ENCODE peak calls at places on chromosome 10, in seven cellular contexts. Q is fibroblast of the conjunctiva, J is adipocyte, K is cardiac muscle cell, N is T follicular helper cell, G is head of caudate nucleus, D is H1. C is an unnamed sample.

GRCh38 chr10:31963598-31963980 is 35.0 kb upstream of the ARHGAP12 start:
- DNase-seq in Q (no peak), G (no peak), J (no peak), K (no peak), N (no peak), D (no peak), C (no peak)

GRCh38 chr10:25363638-25364037 is 188.8 kb downstream of the GPR158 start:
- DNase-seq in G (no peak), D (no peak), J (no peak), Q (no peak), N (no peak), K (no peak), C (no peak)

GRCh38 chr10:93420091-93420490 is 62.0 kb downstream of the MYOF start:
- DNase-seq in Q (peak), N (no peak), J (no peak), D (no peak), K (no peak), G (no peak), C (no peak)

GRCh38 chr10:130963786-130964522 is 347.6 kb downstream of the TCERG1L start:
- DNase-seq in J (no peak), N (no peak), G (no peak), D (no peak), Q (no peak), K (no peak), C (no peak)

GRCh38 chr10:29202541-29202940 is 86.3 kb upstream of the LYZL1 start:
- DNase-seq in K (no peak), J (no peak), N (no peak), G (no peak), D (no peak), Q (no peak), C (no peak)

GRCh38 chr10:127600479-127600878 is 51.4 kb downstream of the NPS start:
- DNase-seq in D (no peak), N (no peak), Q (no peak), G (no peak), J (no peak), K (no peak), C (peak)

GRCh38 chr10:80322711-80323110 is 33.3 kb upstream of the MAT1A start:
- DNase-seq in G (no peak), K (no peak), Q (no peak), D (no peak), N (no peak), J (no peak), C (no peak)

GRCh38 chr10:116278832-116279231 is 5.8 kb upstream of the GFRA1 start:
- DNase-seq in Q (peak), K (no peak), G (no peak), D (no peak), J (peak), N (no peak), C (no peak)

GRCh38 chr10:113709221-113709838 is 29.6 kb downstream of the CASP7 start:
- DNase-seq in J (peak), Q (peak), G (no peak), D (no peak), N (no peak), K (peak), C (no peak)

GRCh38 chr10:127997937-127998336 is 91.0 kb downstream of the PTPRE start:
- DNase-seq in N (no peak), K (peak), Q (no peak), J (no peak), G (no peak), D (no peak), C (no peak)

GRCh38 chr10:98055875-98056516 is 25.6 kb upstream of the CRTAC1 start:
- DNase-seq in D (no peak), K (peak), Q (no peak), N (no peak), G (no peak), J (peak), C (no peak)

GRCh38 chr10:89550509-89550908 is 15.1 kb upstream of the SLC16A12 start:
- DNase-seq in G (no peak), Q (no peak), D (no peak), N (no peak), J (no peak), K (peak), C (no peak)

GRCh38 chr10:51010977-51011376 is 63.3 kb upstream of the PRKG1 start:
- DNase-seq in N (no peak), J (peak), G (no peak), D (no peak), K (peak), Q (no peak), C (no peak)

GRCh38 chr10:132185601-132186487 is 904 bp upstream of the DPYSL4 start:
- DNase-seq in K (peak), N (peak), J (peak), G (no peak), Q (no peak), D (no peak), C (no peak)

GRCh38 chr10:126927799-126928198 is 22.6 kb downstream of the DOCK1 start:
- DNase-seq in K (no peak), N (no peak), Q (no peak), D (no peak), J (no peak), G (no peak), C (no peak)

GRCh38 chr10:17562572-17562971 is 54.6 kb downstream of the HACD1 start:
- DNase-seq in N (no peak), K (peak), Q (peak), J (peak), D (no peak), G (no peak), C (peak)